ENCODE peak calls at places on chromosomes 12 and 14, in seven cellular contexts. P, J, M, W, X, Q and V are unnamed samples.

GRCh38 chr14:74618078-74618952 is 6.3 kb upstream of the LTBP2 start:
- DNase-seq in J (peak), M (no peak), W (peak), X (peak), Q (peak), P (peak), V (peak)

GRCh38 chr12:51295651-51296050 is 25.4 kb upstream of the SMAGP start:
- DNase-seq in Q (no peak), P (peak), W (no peak), M (no peak), J (no peak), X (no peak), V (no peak)

GRCh38 chr12:20409639-20410038 is 41.3 kb downstream of the PDE3A start:
- DNase-seq in P (no peak), W (no peak), M (no peak), J (no peak), X (no peak), Q (no peak), V (no peak)

GRCh38 chr12:31590730-31591307 is at the start of gene DENND5B:
- DNase-seq in Q (peak), W (peak), P (peak), J (peak), M (peak), X (no peak), V (no peak)

GRCh38 chr14:83632375-83632774 is 1897.6 kb upstream of the FLRT2 start:
- DNase-seq in P (no peak), Q (no peak), W (no peak), M (no peak), J (peak), X (no peak), V (no peak)

GRCh38 chr14:102215071-102215470 is 75.4 kb downstream of the WDR20 start:
- DNase-seq in P (peak), J (no peak), X (no peak), M (no peak), W (peak), Q (no peak), V (no peak)

GRCh38 chr12:6276936-6277615 is 33.4 kb upstream of the PLEKHG6 start:
- DNase-seq in J (no peak), X (no peak), P (peak), W (peak), Q (no peak), M (peak), V (no peak)

GRCh38 chr14:31205681-31206535 is 1.7 kb downstream of the HECTD1 start:
- DNase-seq in P (peak), J (peak), Q (peak), W (peak), M (peak), X (no peak), V (no peak)

GRCh38 chr12:109735051-109735521 is 21.5 kb downstream of the FAM222A start:
- DNase-seq in W (no peak), X (no peak), J (no peak), P (no peak), M (no peak), Q (no peak), V (no peak)

GRCh38 chr14:59482120-59482434 is 2.1 kb downstream of the L3HYPDH start:
- DNase-seq in M (no peak), X (no peak), W (no peak), J (no peak), P (no peak), Q (no peak), V (no peak)

GRCh38 chr14:61860294-61860918 is 98.2 kb downstream of the SNAPC1 start:
- DNase-seq in W (peak), P (peak), M (peak), X (peak), Q (peak), J (peak), V (peak)

GRCh38 chr14:89388853-89389252 is 28.2 kb downstream of the FOXN3 start:
- DNase-seq in P (peak), X (no peak), Q (peak), M (no peak), W (peak), J (no peak), V (no peak)